ENCODE peak calls at places on chromosomes 16 and 17, in four cellular contexts. K is IMR-90, Y is K562, C is HepG2. Z is an unnamed sample.

GRCh38 chr16:13042291-13042690 is 140.9 kb downstream of the SHISA9 start:
- DNase-seq in C (no peak), K (no peak), Y (no peak), Z (no peak)

GRCh38 chr17:66817750-66818149 is 17.2 kb upstream of the CACNG5 start:
- DNase-seq in C (no peak), Y (no peak), K (no peak), Z (no peak)

GRCh38 chr17:42775534-42776098 is 2.4 kb downstream of the VPS25 start:
- DNase-seq in C (peak), K (peak), Y (peak), Z (no peak)

GRCh38 chr17:42647778-42648177 is 11.3 kb upstream of the TUBG2 start:
- DNase-seq in C (no peak), K (no peak), Y (no peak), Z (no peak)

GRCh38 chr17:36727577-36727976 is 126.2 kb downstream of the MRM1 start:
- DNase-seq in C (no peak), Y (peak), K (no peak), Z (no peak)

GRCh38 chr17:35747540-35748017 is 5.5 kb downstream of the GAS2L2 start:
- DNase-seq in Y (peak), C (peak), K (peak), Z (peak)

GRCh38 chr16:22141746-22142145 is 20.6 kb upstream of the SDR42E2 start:
- DNase-seq in C (peak), Y (peak), K (peak), Z (peak)

GRCh38 chr16:53502331-53503269 is at the start of gene AKTIP:
- DNase-seq in K (peak), C (no peak), Y (peak), Z (no peak)

GRCh38 chr16:30923554-30924085 is at the start of gene FBXL19:
- DNase-seq in K (no peak), Y (no peak), C (no peak), Z (no peak)

GRCh38 chr16:71246309-71246708 is 15.8 kb upstream of the HYDIN start:
- DNase-seq in C (no peak), Y (no peak), K (no peak), Z (no peak)

GRCh38 chr16:56929639-56930038 is 2.3 kb upstream of the HERPUD1 start:
- DNase-seq in Y (no peak), C (no peak), K (no peak), Z (no peak)

GRCh38 chr17:27944546-27945332 is 51.6 kb upstream of the LYRM9 start:
- DNase-seq in C (no peak), Y (no peak), K (no peak), Z (no peak)

GRCh38 chr16:29972500-29972899 is 1.2 kb upstream of the TAOK2 start:
- DNase-seq in K (no peak), C (no peak), Y (no peak), Z (no peak)

GRCh38 chr16:13453938-13454553 is 465.9 kb upstream of the ERCC4 start:
- DNase-seq in K (no peak), C (peak), Y (peak), Z (peak)

DNA sequence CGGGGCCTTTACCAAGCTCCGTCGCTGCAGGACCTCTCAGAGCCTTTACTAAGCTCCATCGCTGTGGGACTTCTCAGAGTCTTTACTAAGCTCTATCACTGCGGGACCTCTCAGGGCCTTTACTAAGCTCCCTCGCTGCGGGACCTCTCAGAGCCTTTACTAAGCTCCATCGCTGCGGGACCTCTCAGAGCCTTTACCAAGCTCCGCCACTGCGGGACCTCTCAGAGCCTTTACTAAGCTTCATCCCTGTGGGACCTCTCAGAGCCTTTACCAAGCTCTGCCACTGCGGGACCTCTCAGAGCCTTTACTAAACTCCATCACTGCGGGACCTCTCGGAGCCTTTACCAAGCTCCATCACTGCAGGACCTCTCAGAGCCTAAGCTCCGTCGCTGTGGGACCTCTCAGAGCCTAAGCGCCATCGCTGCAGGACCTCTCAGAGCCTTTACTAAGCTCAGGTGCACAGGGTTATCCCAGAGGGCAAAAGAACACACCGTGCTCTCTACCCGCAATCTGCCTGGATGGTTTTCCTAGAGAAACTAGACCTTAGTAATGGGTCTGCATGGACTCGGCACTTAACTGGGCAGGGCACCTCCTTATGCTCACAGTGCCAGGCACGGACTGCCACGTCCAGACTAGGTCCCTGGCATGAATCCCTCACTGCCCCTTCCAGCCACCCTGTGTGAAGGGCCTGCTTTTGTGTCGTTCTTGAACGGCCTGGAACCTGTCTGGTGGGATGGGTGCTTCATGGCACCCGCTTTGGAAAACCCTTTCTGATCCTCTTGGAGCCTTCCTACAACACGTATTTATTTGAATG is 69.2 kb upstream of the DOC2B start:
- DNase-seq in C (no peak), Y (no peak), K (no peak), Z (no peak)
- TF ChIP-seq MAZ in C (no peak), Y (no peak), K (no peak), Z (no peak)

GRCh38 chr17:16352303-16352837 is 899 bp downstream of the CENPV start:
- DNase-seq in K (peak), Y (peak), C (peak), Z (peak)
- TF ChIP-seq SMC3 in K (no peak), Y (no peak), C (no peak), Z (no peak)

DNA sequence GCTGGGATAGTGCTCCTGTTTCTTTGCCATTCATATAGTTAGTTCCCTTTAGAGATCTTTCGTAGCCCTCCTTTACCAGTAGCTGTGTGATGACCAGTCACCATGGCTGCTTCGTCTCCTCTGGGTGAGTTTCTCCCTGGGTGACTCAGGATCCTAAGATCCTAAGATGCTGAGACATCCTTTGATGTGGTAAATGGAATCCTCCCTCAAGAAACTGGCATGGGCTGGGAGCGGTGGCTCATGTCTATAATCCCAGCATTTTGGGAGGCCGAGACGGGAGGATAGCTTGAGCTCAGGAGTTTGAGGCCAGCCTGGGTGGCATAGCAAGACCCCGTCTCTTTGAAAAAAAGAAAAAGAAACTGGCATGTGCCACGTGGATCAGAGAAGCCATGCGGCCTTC is 5.9 kb downstream of the PHAF1 start:
- DNase-seq in Y (no peak), K (peak), C (no peak), Z (peak)
- TF ChIP-seq MAZ in Y (no peak), K (peak), C (no peak), Z (no peak)

DNA sequence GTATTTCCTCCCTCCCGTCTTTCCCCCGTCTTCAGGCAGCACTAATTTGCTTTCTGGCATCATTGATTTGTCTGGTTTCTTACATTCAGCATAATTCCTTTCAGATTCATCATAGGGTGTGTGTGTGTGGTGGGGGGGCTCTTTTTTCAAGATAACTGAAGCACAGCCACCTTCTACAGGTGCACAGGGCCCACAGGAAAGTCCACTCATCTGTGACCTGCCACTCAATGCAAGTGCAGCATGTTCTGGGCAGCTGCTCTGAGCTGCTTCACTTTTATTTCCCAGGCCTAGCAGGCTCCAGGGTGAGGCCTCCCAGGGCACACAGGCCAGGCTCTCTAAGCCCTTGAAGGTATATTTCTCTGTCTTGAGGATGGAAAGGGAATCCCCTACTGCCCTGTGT is 35.2 kb upstream of the MYH10 start:
- DNase-seq in C (no peak), Y (no peak), K (no peak), Z (no peak)
- TF ChIP-seq SMC3 in C (no peak), Y (no peak), K (no peak), Z (no peak)

GRCh38 chr16:78240459-78241222 is 141.2 kb downstream of the WWOX start:
- DNase-seq in C (peak), Y (no peak), K (no peak), Z (peak)
- TF ChIP-seq MAZ in C (no peak), Y (no peak), K (no peak), Z (no peak)

DNA sequence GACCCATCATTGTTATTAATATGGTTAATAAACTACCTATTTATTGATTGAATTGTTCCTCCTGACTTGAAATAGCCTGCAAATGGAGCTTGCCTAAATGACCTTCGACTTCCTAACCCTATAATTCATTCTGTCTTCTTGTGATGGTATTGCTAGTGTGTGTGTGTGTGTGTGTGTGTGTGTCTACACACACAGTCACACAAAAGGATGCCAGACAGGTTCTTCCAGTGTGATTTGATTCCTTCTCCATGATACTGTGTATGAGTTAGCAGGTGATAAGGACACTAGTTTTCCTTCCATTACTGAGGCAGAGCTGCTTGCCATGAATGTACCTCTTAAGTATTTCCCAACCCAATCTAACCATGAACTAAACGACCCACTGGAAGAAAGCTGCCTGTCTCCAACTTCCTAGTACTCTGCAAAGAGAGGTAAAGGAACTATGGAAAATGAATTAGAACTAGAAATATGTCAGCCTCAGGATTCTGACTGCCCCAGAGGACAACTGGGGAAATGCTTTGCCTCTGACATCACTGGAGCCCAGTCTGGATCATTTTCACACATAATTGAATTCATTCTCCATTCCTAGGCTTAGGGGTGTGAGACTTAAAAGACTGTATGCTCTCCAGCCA is 3.5 kb upstream of the CDC6 start:
- DNase-seq in K (peak), Y (no peak), C (no peak), Z (no peak)
- TF ChIP-seq SMC3 in K (no peak), Y (no peak), C (no peak), Z (no peak)

GRCh38 chr17:2277430-2278170 is 26.0 kb downstream of the SMG6 start:
- DNase-seq in Y (no peak), C (no peak), K (no peak), Z (no peak)
- TF ChIP-seq MAZ in Y (no peak), C (no peak), K (no peak), Z (no peak)

GRCh38 chr17:49390548-49391324 is 23.9 kb downstream of the PHB1 start:
- DNase-seq in Y (peak), K (no peak), C (peak), Z (no peak)

GRCh38 chr17:49388692-49389513 is 25.8 kb downstream of the PHB1 start:
- DNase-seq in K (peak), Y (no peak), C (no peak), Z (no peak)

GRCh38 chr17:49387374-49388289 is 25.6 kb upstream of the ZNF652 start:
- DNase-seq in K (no peak), C (no peak), Y (peak), Z (no peak)

GRCh38 chr17:49386373-49386772 is 24.3 kb upstream of the ZNF652 start:
- DNase-seq in Y (no peak), C (no peak), K (no peak), Z (no peak)

GRCh38 chr17:49388290-49388640 is 26.2 kb upstream of the ZNF652 start:
- DNase-seq in K (no peak), C (no peak), Y (no peak), Z (no peak)
- TF ChIP-seq SMC3 in K (no peak), C (no peak), Y (no peak), Z (no peak)

GRCh38 chr16:62240722-62241121 is 204.5 kb upstream of the CDH8 start:
- DNase-seq in C (no peak), Y (no peak), K (no peak), Z (no peak)
- TF ChIP-seq MAZ in C (no peak), Y (no peak), K (no peak), Z (no peak)

GRCh38 chr16:85253127-85253941 is 141.1 kb upstream of the CIBAR2 start:
- DNase-seq in Y (peak), C (peak), K (peak), Z (peak)
- TF ChIP-seq SMC3 in Y (peak), C (no peak), K (peak), Z (peak)

Z was measured in A549.